ENCODE peak calls at places on chromosomes 5 and 9, in seven cellular contexts. C is lower lobe of right lung, L is ovary, H is RWPE2, M is psoas muscle, I is IMR-90, Q is upper lobe of left lung. D is an unnamed sample.

GRCh38 chr5:17180957-17181723 is 36.3 kb upstream of the BASP1 start:
- DNase-seq in C (no peak), L (no peak), H (peak; percentile 83), M (no peak), I (peak; percentile 100), Q (no peak), D (peak; percentile 100)

GRCh38 chr5:169904059-169904458 is 76.2 kb downstream of the INSYN2B start:
- DNase-seq in C (no peak), L (no peak), H (no peak), M (no peak), I (peak; percentile 31), Q (no peak), D (no peak)

GRCh38 chr5:31733365-31733764 is 94.4 kb downstream of the PDZD2 start:
- DNase-seq in C (no peak), L (no peak), H (no peak), M (no peak), I (no peak), Q (no peak), D (no peak)

GRCh38 chr9:98518556-98518955 is 190.2 kb downstream of the GABBR2 start:
- DNase-seq in C (no peak), L (no peak), H (no peak), M (no peak), I (no peak), Q (no peak), D (no peak)

GRCh38 chr9:68706579-68707201 is 1.6 kb downstream of the PIP5K1B start:
- DNase-seq in C (no peak), L (no peak), H (no peak), M (no peak), I (no peak), Q (no peak), D (no peak)

GRCh38 chr5:72510610-72511121 is 3.5 kb upstream of the ZNF366 start:
- DNase-seq in C (no peak), L (no peak), H (no peak), M (peak; percentile 85), I (peak; percentile 86), Q (no peak), D (peak; percentile 69)

GRCh38 chr5:79694652-79695051 is 5.0 kb downstream of the CMYA5 start:
- DNase-seq in C (no peak), L (no peak), H (no peak), M (no peak), I (peak; percentile 47), Q (no peak), D (no peak)

GRCh38 chr5:132025403-132025971 is 14.0 kb upstream of the ACSL6 start:
- DNase-seq in C (no peak), L (no peak), H (peak; percentile 41), M (peak; percentile 20), I (no peak), Q (no peak), D (no peak)

GRCh38 chr9:113574381-113575262 is 111.1 kb downstream of the RGS3 start:
- DNase-seq in C (peak; percentile 25), L (peak; percentile 27), H (peak; percentile 53), M (peak; percentile 55), I (no peak), Q (no peak), D (peak; percentile 72)

GRCh38 chr9:83511051-83511450 is 27.1 kb downstream of the FRMD3 start:
- DNase-seq in C (no peak), L (no peak), H (no peak), M (no peak), I (no peak), Q (no peak), D (peak; percentile 10)

GRCh38 chr5:1230551-1230950 is 5.4 kb downstream of the SLC6A18 start:
- DNase-seq in C (no peak), L (no peak), H (no peak), M (no peak), I (no peak), Q (peak; percentile 78), D (no peak)

GRCh38 chr9:125444166-125444565 is 182.5 kb downstream of the GAPVD1 start:
- DNase-seq in C (no peak), L (no peak), H (no peak), M (no peak), I (no peak), Q (peak; percentile 29), D (no peak)

GRCh38 chr5:138000102-138000723 is 32.7 kb downstream of the FAM13B start:
- DNase-seq in C (no peak), L (no peak), H (no peak), M (no peak), I (peak; percentile 66), Q (no peak), D (peak; percentile 42)

GRCh38 chr9:6080154-6080716 is 64.8 kb upstream of the RANBP6 start:
- DNase-seq in C (peak; percentile 87), L (peak; percentile 90), H (peak; percentile 90), M (peak; percentile 93), I (peak; percentile 82), Q (peak; percentile 40), D (peak; percentile 95)
- TF ChIP-seq CTCF in C (no peak), L (no peak), H (no peak), M (no peak), I (no peak), Q (peak; percentile 17), D (peak; percentile 33)

DNA sequence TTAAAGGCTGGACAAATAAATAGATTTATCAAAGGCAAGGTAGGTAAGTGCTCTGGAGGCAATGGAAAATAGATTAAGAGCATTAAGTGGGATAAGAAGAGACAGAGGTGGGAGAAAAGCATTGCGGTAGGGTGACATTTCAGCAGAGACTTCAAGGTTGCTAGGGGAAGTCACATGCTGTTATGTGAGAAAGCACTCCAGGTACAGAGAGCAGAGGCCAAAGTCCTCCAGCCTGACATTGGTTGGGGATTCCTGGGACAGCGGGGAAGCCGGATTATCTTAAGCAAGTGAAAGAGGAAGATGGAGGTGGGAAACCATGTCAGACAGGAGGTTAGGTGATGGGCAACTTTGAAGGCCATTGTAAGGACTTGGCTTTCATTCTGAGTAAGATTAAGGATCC is 1222.9 kb downstream of the PTPRD start:
- DNase-seq in C (no peak), L (no peak), H (no peak), M (no peak), I (no peak), Q (no peak), D (no peak)
- H3K4me1 ChIP-seq in C (no peaks in the 10 kb centered on the region), L (no peaks in the 10 kb centered on the region), H (no peaks in the 10 kb centered on the region), M (no peaks in the 10 kb centered on the region), I (no peaks in the 10 kb centered on the region), Q (no peaks in the 10 kb centered on the region), D (no peaks in the 10 kb centered on the region)

GRCh38 chr9:31542384-31543055 is 841.9 kb upstream of the ACO1 start:
- DNase-seq in C (no peak), L (peak; percentile 20), H (no peak), M (peak; percentile 26), I (peak; percentile 4), Q (no peak), D (peak; percentile 54)
- TF ChIP-seq CTCF in C (peak; percentile 48), L (peak; percentile 13), H (peak; percentile 34), M (peak; percentile 36), I (no peak), Q (peak; percentile 43), D (peak; percentile 49)

GRCh38 chr9:120767451-120767850 is 25.8 kb downstream of the FBXW2 start:
- DNase-seq in C (no peak), L (no peak), H (no peak), M (no peak), I (no peak), Q (no peak), D (peak; percentile 61)
- H3K4me1 ChIP-seq in C (no peaks in the 10 kb centered on the region), L (no peaks in the 10 kb centered on the region), H (peaks cover 13% of the 10 kb centered on the region), M (no peaks in the 10 kb centered on the region), I (no peaks in the 10 kb centered on the region), Q (peaks cover 7% of the 10 kb centered on the region), D (peaks cover 13% of the 10 kb centered on the region)